ENCODE peak calls at places on chromosomes 6 and 20, in seven cellular contexts. K is anterior cingulate cortex; R is activated CD4-positive, alpha-beta T cell treated with anti-CD3 and anti-CD28 coated beads, Interleukin-2, amount 50 U/mL, for 4 hours; F is HT1080; P is choroid plexus epithelial cell; X is stomach; J is HFFc6. G is an unnamed sample.

GRCh38 chr6:158536084-158536890 is 23.6 kb upstream of the TMEM181 start:
- DNase-seq in K (peak), R (peak), F (peak), P (peak), X (peak), J (peak), G (peak)

GRCh38 chr20:53989401-53989800 is 81.0 kb downstream of the BCAS1 start:
- DNase-seq in K (no peak), R (no peak), F (no peak), P (no peak), X (no peak), J (no peak), G (no peak)

GRCh38 chr6:34178361-34179105 is 32.6 kb upstream of the GRM4 start:
- DNase-seq in K (no peak), R (no peak), F (no peak), P (no peak), X (peak), J (no peak), G (no peak)

GRCh38 chr6:105943514-105943913 is 142.6 kb upstream of the PRDM1 start:
- DNase-seq in K (no peak), R (no peak), F (no peak), P (no peak), X (no peak), J (no peak), G (no peak)

GRCh38 chr6:83546636-83547035 is 34.3 kb downstream of the PRSS35 start:
- DNase-seq in K (no peak), R (no peak), F (peak), P (peak), X (no peak), J (no peak), G (no peak)

GRCh38 chr6:32977953-32978324 is 9.5 kb downstream of the BRD2 start:
- DNase-seq in K (no peak), R (no peak), F (no peak), P (no peak), X (no peak), J (no peak), G (no peak)

GRCh38 chr20:20083796-20084195 is 31.5 kb downstream of the CFAP61 start:
- DNase-seq in K (no peak), R (no peak), F (peak), P (peak), X (no peak), J (peak), G (no peak)

GRCh38 chr6:32774428-32774827 is 11.1 kb upstream of the HLA-DQB2 start:
- DNase-seq in K (no peak), R (no peak), F (no peak), P (no peak), X (no peak), J (no peak), G (no peak)

GRCh38 chr6:54847799-54848597 is 1.4 kb downstream of the FAM83B start:
- DNase-seq in K (no peak), R (no peak), F (peak), P (peak), X (no peak), J (no peak), G (peak)

GRCh38 chr6:43861212-43861918 is 91.4 kb downstream of the VEGFA start:
- DNase-seq in K (no peak), R (no peak), F (no peak), P (no peak), X (no peak), J (no peak), G (peak)

GRCh38 chr6:28212510-28213212 is 12.4 kb upstream of the ZSCAN9 start:
- DNase-seq in K (no peak), R (no peak), F (peak), P (peak), X (no peak), J (peak), G (no peak)

GRCh38 chr6:34680802-34681515 is 15.6 kb downstream of the ILRUN start:
- DNase-seq in K (no peak), R (no peak), F (peak), P (peak), X (no peak), J (no peak), G (no peak)

GRCh38 chr20:45140836-45141235 is 16.6 kb upstream of the WFDC12 start:
- DNase-seq in K (no peak), R (no peak), F (no peak), P (no peak), X (no peak), J (no peak), G (no peak)

GRCh38 chr20:46920114-46920513 is 25.5 kb downstream of the EYA2 start:
- DNase-seq in K (no peak), R (no peak), F (no peak), P (no peak), X (no peak), J (no peak), G (no peak)

GRCh38 chr20:57714409-57715267 is 4.8 kb upstream of the PMEPA1 start:
- DNase-seq in K (no peak), R (no peak), F (peak), P (peak), X (no peak), J (peak), G (no peak)

GRCh38 chr20:56439784-56440291 is 27.8 kb downstream of the CASS4 start:
- DNase-seq in K (no peak), R (no peak), F (peak), P (peak), X (peak), J (peak), G (no peak)

GRCh38 chr6:1553562-1554088 is 56.1 kb upstream of the FOXC1 start:
- DNase-seq in K (no peak), R (no peak), F (no peak), P (no peak), X (no peak), J (no peak), G (no peak)

GRCh38 chr20:10550204-10551118 is 115.4 kb downstream of the SLX4IP start:
- DNase-seq in K (no peak), R (no peak), F (no peak), P (no peak), X (no peak), J (no peak), G (no peak)

GRCh38 chr6:32945106-32945761 is 4.4 kb upstream of the HLA-DMB start:
- DNase-seq in K (no peak), R (peak), F (no peak), P (no peak), X (no peak), J (no peak), G (peak)

GRCh38 chr6:163354779-163355431 is 59.6 kb upstream of the QKI start:
- DNase-seq in K (peak), R (no peak), F (no peak), P (no peak), X (no peak), J (no peak), G (no peak)

GRCh38 chr6:4270799-4271198 is 135.4 kb upstream of the ECI2 start:
- DNase-seq in K (no peak), R (no peak), F (peak), P (peak), X (no peak), J (peak), G (no peak)

GRCh38 chr6:29071831-29072723 is 15.0 kb downstream of the OR2B3 start:
- DNase-seq in K (no peak), R (no peak), F (peak), P (peak), X (no peak), J (peak), G (no peak)

GRCh38 chr6:76555090-76555489 is 482.6 kb upstream of the IMPG1 start:
- DNase-seq in K (no peak), R (no peak), F (no peak), P (no peak), X (no peak), J (no peak), G (no peak)

GRCh38 chr6:1424306-1424927 is 35.0 kb downstream of the FOXF2 start:
- DNase-seq in K (peak), R (no peak), F (peak), P (peak), X (peak), J (peak), G (no peak)

GRCh38 chr6:168152306-168152963 is 73.4 kb upstream of the FRMD1 start:
- DNase-seq in K (no peak), R (no peak), F (no peak), P (no peak), X (no peak), J (no peak), G (no peak)